ENCODE peak calls at places on chromosomes 13 and 19, in seven cellular contexts. One of them, this sample, is unnamed.

GRCh38 chr19:2719232-2719735 is 1.9 kb downstream of the DIRAS1 start:
- DNase-seq in RPMI7951: no peak
- DNase-seq in T-helper 2 cell: no peak
- DNase-seq in fibroblast of pulmonary artery: no peak
- DNase-seq in omental fat pad: no peak
- DNase-seq in mucosa of gallbladder: no peak
- DNase-seq in stimulated activated CD8-positive, alpha-beta memory T cell treated with anti-CD3 and anti-CD28 coated beads, Interleukin-12 subunit alpha, Interleukin-12 subunit beta, amount 100 ng/mL, for 1 hour: no peak
- DNase-seq in this sample: no peak

GRCh38 chr19:33804021-33804799 is 7.5 kb downstream of the KCTD15 start:
- DNase-seq in RPMI7951: peak; percentile 55
- DNase-seq in omental fat pad: no peak
- DNase-seq in fibroblast of pulmonary artery: peak; percentile 86
- DNase-seq in stimulated activated CD8-positive, alpha-beta memory T cell treated with anti-CD3 and anti-CD28 coated beads, Interleukin-12 subunit alpha, Interleukin-12 subunit beta, amount 100 ng/mL, for 1 hour: no peak
- DNase-seq in T-helper 2 cell: no peak
- DNase-seq in mucosa of gallbladder: peak; percentile 96
- DNase-seq in this sample: no peak

GRCh38 chr13:30725331-30726085 is 9.8 kb upstream of the ALOX5AP start:
- DNase-seq in RPMI7951: peak; percentile 89
- DNase-seq in omental fat pad: no peak
- DNase-seq in T-helper 2 cell: no peak
- DNase-seq in stimulated activated CD8-positive, alpha-beta memory T cell treated with anti-CD3 and anti-CD28 coated beads, Interleukin-12 subunit alpha, Interleukin-12 subunit beta, amount 100 ng/mL, for 1 hour: no peak
- DNase-seq in fibroblast of pulmonary artery: no peak
- DNase-seq in mucosa of gallbladder: no peak
- DNase-seq in this sample: no peak

GRCh38 chr19:36418287-36419001 is at the start of gene ZFP82:
- DNase-seq in mucosa of gallbladder: peak; percentile 79
- DNase-seq in T-helper 2 cell: peak; percentile 63
- DNase-seq in RPMI7951: peak; percentile 81
- DNase-seq in fibroblast of pulmonary artery: peak; percentile 85
- DNase-seq in omental fat pad: no peak
- DNase-seq in stimulated activated CD8-positive, alpha-beta memory T cell treated with anti-CD3 and anti-CD28 coated beads, Interleukin-12 subunit alpha, Interleukin-12 subunit beta, amount 100 ng/mL, for 1 hour: peak; percentile 61
- DNase-seq in this sample: peak; percentile 69

GRCh38 chr13:84831666-84832657 is 949.7 kb upstream of the SLITRK1 start:
- DNase-seq in mucosa of gallbladder: no peak
- DNase-seq in fibroblast of pulmonary artery: no peak
- DNase-seq in T-helper 2 cell: no peak
- DNase-seq in stimulated activated CD8-positive, alpha-beta memory T cell treated with anti-CD3 and anti-CD28 coated beads, Interleukin-12 subunit alpha, Interleukin-12 subunit beta, amount 100 ng/mL, for 1 hour: no peak
- DNase-seq in omental fat pad: no peak
- DNase-seq in RPMI7951: no peak
- DNase-seq in this sample: no peak

GRCh38 chr19:49591731-49592485 is 926 bp downstream of the PRR12 start:
- DNase-seq in omental fat pad: no peak
- DNase-seq in T-helper 2 cell: peak; percentile 42
- DNase-seq in stimulated activated CD8-positive, alpha-beta memory T cell treated with anti-CD3 and anti-CD28 coated beads, Interleukin-12 subunit alpha, Interleukin-12 subunit beta, amount 100 ng/mL, for 1 hour: no peak
- DNase-seq in RPMI7951: peak; percentile 55
- DNase-seq in fibroblast of pulmonary artery: peak; percentile 31
- DNase-seq in mucosa of gallbladder: no peak
- DNase-seq in this sample: peak; percentile 71

GRCh38 chr19:38033658-38034150 is 126.7 kb downstream of the SIPA1L3 start:
- DNase-seq in omental fat pad: no peak
- DNase-seq in mucosa of gallbladder: no peak
- DNase-seq in stimulated activated CD8-positive, alpha-beta memory T cell treated with anti-CD3 and anti-CD28 coated beads, Interleukin-12 subunit alpha, Interleukin-12 subunit beta, amount 100 ng/mL, for 1 hour: no peak
- DNase-seq in RPMI7951: no peak
- DNase-seq in T-helper 2 cell: no peak
- DNase-seq in fibroblast of pulmonary artery: peak; percentile 12
- DNase-seq in this sample: no peak

GRCh38 chr13:42247883-42248282 is 24.1 kb upstream of the AKAP11 start:
- DNase-seq in T-helper 2 cell: no peak
- DNase-seq in omental fat pad: no peak
- DNase-seq in stimulated activated CD8-positive, alpha-beta memory T cell treated with anti-CD3 and anti-CD28 coated beads, Interleukin-12 subunit alpha, Interleukin-12 subunit beta, amount 100 ng/mL, for 1 hour: no peak
- DNase-seq in mucosa of gallbladder: no peak
- DNase-seq in RPMI7951: no peak
- DNase-seq in fibroblast of pulmonary artery: no peak
- DNase-seq in this sample: no peak

GRCh38 chr13:76189882-76190519 is 553.9 kb downstream of the LMO7 start:
- DNase-seq in mucosa of gallbladder: no peak
- DNase-seq in RPMI7951: no peak
- DNase-seq in omental fat pad: no peak
- DNase-seq in T-helper 2 cell: no peak
- DNase-seq in fibroblast of pulmonary artery: no peak
- DNase-seq in stimulated activated CD8-positive, alpha-beta memory T cell treated with anti-CD3 and anti-CD28 coated beads, Interleukin-12 subunit alpha, Interleukin-12 subunit beta, amount 100 ng/mL, for 1 hour: no peak
- DNase-seq in this sample: no peak

GRCh38 chr13:113897161-113897560 is 33.3 kb upstream of the GAS6 start:
- DNase-seq in fibroblast of pulmonary artery: peak; percentile 93
- DNase-seq in RPMI7951: peak; percentile 98
- DNase-seq in T-helper 2 cell: no peak
- DNase-seq in mucosa of gallbladder: no peak
- DNase-seq in stimulated activated CD8-positive, alpha-beta memory T cell treated with anti-CD3 and anti-CD28 coated beads, Interleukin-12 subunit alpha, Interleukin-12 subunit beta, amount 100 ng/mL, for 1 hour: no peak
- DNase-seq in omental fat pad: peak; percentile 18
- DNase-seq in this sample: no peak

GRCh38 chr19:54190942-54191670 is at the start of gene TSEN34:
- DNase-seq in stimulated activated CD8-positive, alpha-beta memory T cell treated with anti-CD3 and anti-CD28 coated beads, Interleukin-12 subunit alpha, Interleukin-12 subunit beta, amount 100 ng/mL, for 1 hour: peak; percentile 75
- DNase-seq in T-helper 2 cell: peak; percentile 84
- DNase-seq in RPMI7951: peak; percentile 84
- DNase-seq in fibroblast of pulmonary artery: peak; percentile 82
- DNase-seq in omental fat pad: peak; percentile 62
- DNase-seq in mucosa of gallbladder: peak; percentile 88
- DNase-seq in this sample: peak; percentile 74

GRCh38 chr13:31093145-31093885 is 68.4 kb downstream of the HSPH1 start:
- DNase-seq in mucosa of gallbladder: no peak
- DNase-seq in RPMI7951: peak; percentile 15
- DNase-seq in fibroblast of pulmonary artery: no peak
- DNase-seq in omental fat pad: no peak
- DNase-seq in T-helper 2 cell: no peak
- DNase-seq in stimulated activated CD8-positive, alpha-beta memory T cell treated with anti-CD3 and anti-CD28 coated beads, Interleukin-12 subunit alpha, Interleukin-12 subunit beta, amount 100 ng/mL, for 1 hour: no peak
- DNase-seq in this sample: no peak

GRCh38 chr19:19746286-19747213 is 13.6 kb upstream of the ZNF14 start:
- DNase-seq in RPMI7951: no peak
- DNase-seq in mucosa of gallbladder: no peak
- DNase-seq in omental fat pad: no peak
- DNase-seq in fibroblast of pulmonary artery: no peak
- DNase-seq in stimulated activated CD8-positive, alpha-beta memory T cell treated with anti-CD3 and anti-CD28 coated beads, Interleukin-12 subunit alpha, Interleukin-12 subunit beta, amount 100 ng/mL, for 1 hour: no peak
- DNase-seq in T-helper 2 cell: no peak
- DNase-seq in this sample: no peak

GRCh38 chr13:88086577-88086976 is 415.4 kb downstream of the SLITRK5 start:
- DNase-seq in fibroblast of pulmonary artery: no peak
- DNase-seq in T-helper 2 cell: no peak
- DNase-seq in mucosa of gallbladder: no peak
- DNase-seq in stimulated activated CD8-positive, alpha-beta memory T cell treated with anti-CD3 and anti-CD28 coated beads, Interleukin-12 subunit alpha, Interleukin-12 subunit beta, amount 100 ng/mL, for 1 hour: no peak
- DNase-seq in RPMI7951: no peak
- DNase-seq in omental fat pad: no peak
- DNase-seq in this sample: no peak

GRCh38 chr19:18436651-18437478 is 1.1 kb downstream of the ISYNA1 start:
- DNase-seq in mucosa of gallbladder: peak; percentile 75
- DNase-seq in T-helper 2 cell: peak; percentile 72
- DNase-seq in RPMI7951: peak; percentile 78
- DNase-seq in omental fat pad: no peak
- DNase-seq in fibroblast of pulmonary artery: peak; percentile 94
- DNase-seq in stimulated activated CD8-positive, alpha-beta memory T cell treated with anti-CD3 and anti-CD28 coated beads, Interleukin-12 subunit alpha, Interleukin-12 subunit beta, amount 100 ng/mL, for 1 hour: peak; percentile 75
- DNase-seq in this sample: no peak

GRCh38 chr19:50977626-50978025 is 6.1 kb downstream of the KLK7 start:
- DNase-seq in fibroblast of pulmonary artery: no peak
- DNase-seq in RPMI7951: no peak
- DNase-seq in stimulated activated CD8-positive, alpha-beta memory T cell treated with anti-CD3 and anti-CD28 coated beads, Interleukin-12 subunit alpha, Interleukin-12 subunit beta, amount 100 ng/mL, for 1 hour: no peak
- DNase-seq in mucosa of gallbladder: no peak
- DNase-seq in omental fat pad: no peak
- DNase-seq in T-helper 2 cell: no peak
- DNase-seq in this sample: no peak

GRCh38 chr13:50400035-50400726 is 384.9 kb downstream of the KCNRG start:
- DNase-seq in fibroblast of pulmonary artery: peak; percentile 50
- DNase-seq in stimulated activated CD8-positive, alpha-beta memory T cell treated with anti-CD3 and anti-CD28 coated beads, Interleukin-12 subunit alpha, Interleukin-12 subunit beta, amount 100 ng/mL, for 1 hour: no peak
- DNase-seq in T-helper 2 cell: no peak
- DNase-seq in mucosa of gallbladder: no peak
- DNase-seq in RPMI7951: peak; percentile 71
- DNase-seq in omental fat pad: no peak
- DNase-seq in this sample: no peak

GRCh38 chr13:50250403-50250802 is 235.2 kb downstream of the KCNRG start:
- DNase-seq in omental fat pad: no peak
- DNase-seq in mucosa of gallbladder: no peak
- DNase-seq in T-helper 2 cell: no peak
- DNase-seq in stimulated activated CD8-positive, alpha-beta memory T cell treated with anti-CD3 and anti-CD28 coated beads, Interleukin-12 subunit alpha, Interleukin-12 subunit beta, amount 100 ng/mL, for 1 hour: no peak
- DNase-seq in fibroblast of pulmonary artery: no peak
- DNase-seq in RPMI7951: no peak
- DNase-seq in this sample: no peak

GRCh38 chr13:37375071-37375470 is 223.5 kb downstream of the POSTN start:
- DNase-seq in stimulated activated CD8-positive, alpha-beta memory T cell treated with anti-CD3 and anti-CD28 coated beads, Interleukin-12 subunit alpha, Interleukin-12 subunit beta, amount 100 ng/mL, for 1 hour: no peak
- DNase-seq in T-helper 2 cell: no peak
- DNase-seq in fibroblast of pulmonary artery: no peak
- DNase-seq in omental fat pad: no peak
- DNase-seq in RPMI7951: no peak
- DNase-seq in mucosa of gallbladder: no peak
- DNase-seq in this sample: no peak

GRCh38 chr13:23754506-23754905 is 134.7 kb downstream of the MIPEP start:
- DNase-seq in T-helper 2 cell: peak; percentile 8
- DNase-seq in mucosa of gallbladder: no peak
- DNase-seq in fibroblast of pulmonary artery: no peak
- DNase-seq in stimulated activated CD8-positive, alpha-beta memory T cell treated with anti-CD3 and anti-CD28 coated beads, Interleukin-12 subunit alpha, Interleukin-12 subunit beta, amount 100 ng/mL, for 1 hour: no peak
- DNase-seq in RPMI7951: no peak
- DNase-seq in omental fat pad: no peak
- DNase-seq in this sample: no peak

GRCh38 chr19:50324331-50324730 is 4.8 kb downstream of the KCNC3 start:
- DNase-seq in RPMI7951: no peak
- DNase-seq in fibroblast of pulmonary artery: no peak
- DNase-seq in mucosa of gallbladder: no peak
- DNase-seq in stimulated activated CD8-positive, alpha-beta memory T cell treated with anti-CD3 and anti-CD28 coated beads, Interleukin-12 subunit alpha, Interleukin-12 subunit beta, amount 100 ng/mL, for 1 hour: no peak
- DNase-seq in T-helper 2 cell: no peak
- DNase-seq in omental fat pad: no peak
- DNase-seq in this sample: no peak

GRCh38 chr19:49433240-49433901 is 8.0 kb downstream of the SLC17A7 start:
- DNase-seq in mucosa of gallbladder: no peak
- DNase-seq in RPMI7951: no peak
- DNase-seq in T-helper 2 cell: no peak
- DNase-seq in omental fat pad: no peak
- DNase-seq in stimulated activated CD8-positive, alpha-beta memory T cell treated with anti-CD3 and anti-CD28 coated beads, Interleukin-12 subunit alpha, Interleukin-12 subunit beta, amount 100 ng/mL, for 1 hour: no peak
- DNase-seq in fibroblast of pulmonary artery: no peak
- DNase-seq in this sample: no peak

This sample was measured in CMK.